ENCODE peak calls at places on chromosomes 13 and 19, in seven cellular contexts. One of them, this sample, is unnamed.

GRCh38 chr19:50896591-50897190 is 14.5 kb downstream of the KLK4 start:
- DNase-seq in stimulated activated CD8-positive, alpha-beta memory T cell treated with anti-CD3 and anti-CD28 coated beads, Interleukin-4, amount 100 ng/mL, for 24 hours: no peak
- DNase-seq in nucleus accumbens: no peak
- DNase-seq in neural crest cell: no peak
- DNase-seq in T1000: no peak
- DNase-seq in RCC 7860: peak; percentile 77
- DNase-seq in GM19239: peak; percentile 51
- DNase-seq in this sample: no peak

GRCh38 chr13:87295636-87296035 is 375.5 kb upstream of the SLITRK5 start:
- DNase-seq in stimulated activated CD8-positive, alpha-beta memory T cell treated with anti-CD3 and anti-CD28 coated beads, Interleukin-4, amount 100 ng/mL, for 24 hours: no peak
- DNase-seq in nucleus accumbens: no peak
- DNase-seq in neural crest cell: no peak
- DNase-seq in T1000: no peak
- DNase-seq in RCC 7860: no peak
- DNase-seq in GM19239: no peak
- DNase-seq in this sample: no peak

GRCh38 chr19:5905072-5905778 is 553 bp downstream of the VMAC start:
- DNase-seq in stimulated activated CD8-positive, alpha-beta memory T cell treated with anti-CD3 and anti-CD28 coated beads, Interleukin-4, amount 100 ng/mL, for 24 hours: no peak
- DNase-seq in nucleus accumbens: no peak
- DNase-seq in neural crest cell: no peak
- DNase-seq in T1000: no peak
- DNase-seq in RCC 7860: no peak
- DNase-seq in GM19239: no peak
- DNase-seq in this sample: no peak

GRCh38 chr19:41868989-41869300 is 8.1 kb upstream of the CD79A start:
- DNase-seq in stimulated activated CD8-positive, alpha-beta memory T cell treated with anti-CD3 and anti-CD28 coated beads, Interleukin-4, amount 100 ng/mL, for 24 hours: no peak
- DNase-seq in nucleus accumbens: no peak
- DNase-seq in neural crest cell: no peak
- DNase-seq in T1000: no peak
- DNase-seq in RCC 7860: no peak
- DNase-seq in GM19239: no peak
- DNase-seq in this sample: no peak

GRCh38 chr19:38388310-38389100 is at the start of gene SPRED3:
- DNase-seq in stimulated activated CD8-positive, alpha-beta memory T cell treated with anti-CD3 and anti-CD28 coated beads, Interleukin-4, amount 100 ng/mL, for 24 hours: no peak
- DNase-seq in nucleus accumbens: peak; percentile 62
- DNase-seq in neural crest cell: no peak
- DNase-seq in T1000: no peak
- DNase-seq in RCC 7860: no peak
- DNase-seq in GM19239: no peak
- DNase-seq in this sample: no peak

GRCh38 chr13:91592050-91593014 is 193.9 kb downstream of the GPC5 start:
- DNase-seq in stimulated activated CD8-positive, alpha-beta memory T cell treated with anti-CD3 and anti-CD28 coated beads, Interleukin-4, amount 100 ng/mL, for 24 hours: no peak
- DNase-seq in nucleus accumbens: no peak
- DNase-seq in neural crest cell: no peak
- DNase-seq in T1000: no peak
- DNase-seq in RCC 7860: no peak
- DNase-seq in GM19239: no peak
- DNase-seq in this sample: no peak

GRCh38 chr13:102548811-102549210 is 48.0 kb upstream of the TPP2 start:
- DNase-seq in stimulated activated CD8-positive, alpha-beta memory T cell treated with anti-CD3 and anti-CD28 coated beads, Interleukin-4, amount 100 ng/mL, for 24 hours: no peak
- DNase-seq in nucleus accumbens: no peak
- DNase-seq in neural crest cell: no peak
- DNase-seq in T1000: no peak
- DNase-seq in RCC 7860: no peak
- DNase-seq in GM19239: no peak
- DNase-seq in this sample: no peak

GRCh38 chr13:49610176-49610575 is 18.1 kb upstream of the ARL11 start:
- DNase-seq in stimulated activated CD8-positive, alpha-beta memory T cell treated with anti-CD3 and anti-CD28 coated beads, Interleukin-4, amount 100 ng/mL, for 24 hours: no peak
- DNase-seq in nucleus accumbens: no peak
- DNase-seq in neural crest cell: no peak
- DNase-seq in T1000: no peak
- DNase-seq in RCC 7860: no peak
- DNase-seq in GM19239: no peak
- DNase-seq in this sample: no peak

GRCh38 chr19:8083141-8083540 is 30.6 kb downstream of the CCL25 start:
- DNase-seq in stimulated activated CD8-positive, alpha-beta memory T cell treated with anti-CD3 and anti-CD28 coated beads, Interleukin-4, amount 100 ng/mL, for 24 hours: no peak
- DNase-seq in nucleus accumbens: no peak
- DNase-seq in neural crest cell: no peak
- DNase-seq in T1000: no peak
- DNase-seq in RCC 7860: no peak
- DNase-seq in GM19239: no peak
- DNase-seq in this sample: no peak

GRCh38 chr19:41225238-41226052 is 6.4 kb downstream of the AXL start:
- DNase-seq in stimulated activated CD8-positive, alpha-beta memory T cell treated with anti-CD3 and anti-CD28 coated beads, Interleukin-4, amount 100 ng/mL, for 24 hours: peak; percentile 10
- DNase-seq in nucleus accumbens: no peak
- DNase-seq in neural crest cell: no peak
- DNase-seq in T1000: peak; percentile 92
- DNase-seq in RCC 7860: peak; percentile 99
- DNase-seq in GM19239: no peak
- DNase-seq in this sample: peak; percentile 90

GRCh38 chr13:30429721-30430694 is 7.7 kb downstream of the UBE2L5 start:
- DNase-seq in stimulated activated CD8-positive, alpha-beta memory T cell treated with anti-CD3 and anti-CD28 coated beads, Interleukin-4, amount 100 ng/mL, for 24 hours: no peak
- DNase-seq in nucleus accumbens: no peak
- DNase-seq in neural crest cell: no peak
- DNase-seq in T1000: peak; percentile 1
- DNase-seq in RCC 7860: peak; percentile 82
- DNase-seq in GM19239: no peak
- DNase-seq in this sample: no peak

GRCh38 chr19:57773488-57773887 is 4.0 kb downstream of the ZNF586 start:
- DNase-seq in stimulated activated CD8-positive, alpha-beta memory T cell treated with anti-CD3 and anti-CD28 coated beads, Interleukin-4, amount 100 ng/mL, for 24 hours: no peak
- DNase-seq in nucleus accumbens: no peak
- DNase-seq in neural crest cell: no peak
- DNase-seq in T1000: no peak
- DNase-seq in RCC 7860: no peak
- DNase-seq in GM19239: no peak
- DNase-seq in this sample: no peak

GRCh38 chr19:48218964-48219363 is 36.7 kb downstream of the CARD8 start:
- DNase-seq in stimulated activated CD8-positive, alpha-beta memory T cell treated with anti-CD3 and anti-CD28 coated beads, Interleukin-4, amount 100 ng/mL, for 24 hours: no peak
- DNase-seq in nucleus accumbens: no peak
- DNase-seq in neural crest cell: no peak
- DNase-seq in T1000: no peak
- DNase-seq in RCC 7860: peak; percentile 16
- DNase-seq in GM19239: no peak
- DNase-seq in this sample: no peak

GRCh38 chr13:47004022-47004421 is 107.2 kb upstream of the HTR2A start:
- DNase-seq in stimulated activated CD8-positive, alpha-beta memory T cell treated with anti-CD3 and anti-CD28 coated beads, Interleukin-4, amount 100 ng/mL, for 24 hours: no peak
- DNase-seq in nucleus accumbens: no peak
- DNase-seq in neural crest cell: no peak
- DNase-seq in T1000: no peak
- DNase-seq in RCC 7860: no peak
- DNase-seq in GM19239: no peak
- DNase-seq in this sample: no peak

GRCh38 chr13:46103037-46103436 is 1.8 kb downstream of the CPB2 start:
- DNase-seq in stimulated activated CD8-positive, alpha-beta memory T cell treated with anti-CD3 and anti-CD28 coated beads, Interleukin-4, amount 100 ng/mL, for 24 hours: no peak
- DNase-seq in nucleus accumbens: no peak
- DNase-seq in neural crest cell: no peak
- DNase-seq in T1000: no peak
- DNase-seq in RCC 7860: no peak
- DNase-seq in GM19239: no peak
- DNase-seq in this sample: no peak

GRCh38 chr13:19681517-19681916 is 48.1 kb downstream of the MPHOSPH8 start:
- DNase-seq in stimulated activated CD8-positive, alpha-beta memory T cell treated with anti-CD3 and anti-CD28 coated beads, Interleukin-4, amount 100 ng/mL, for 24 hours: no peak
- DNase-seq in nucleus accumbens: no peak
- DNase-seq in neural crest cell: no peak
- DNase-seq in T1000: no peak
- DNase-seq in RCC 7860: no peak
- DNase-seq in GM19239: no peak
- DNase-seq in this sample: no peak

GRCh38 chr13:54383604-54384003 is 1355.0 kb downstream of the OLFM4 start:
- DNase-seq in stimulated activated CD8-positive, alpha-beta memory T cell treated with anti-CD3 and anti-CD28 coated beads, Interleukin-4, amount 100 ng/mL, for 24 hours: no peak
- DNase-seq in nucleus accumbens: no peak
- DNase-seq in neural crest cell: no peak
- DNase-seq in T1000: no peak
- DNase-seq in RCC 7860: no peak
- DNase-seq in GM19239: no peak
- DNase-seq in this sample: no peak

GRCh38 chr19:12333162-12334159 is at the start of gene ZNF563:
- DNase-seq in stimulated activated CD8-positive, alpha-beta memory T cell treated with anti-CD3 and anti-CD28 coated beads, Interleukin-4, amount 100 ng/mL, for 24 hours: peak; percentile 96
- DNase-seq in nucleus accumbens: peak; percentile 97
- DNase-seq in neural crest cell: peak; percentile 95
- DNase-seq in T1000: peak; percentile 94
- DNase-seq in RCC 7860: peak; percentile 89
- DNase-seq in GM19239: peak; percentile 81
- DNase-seq in this sample: peak; percentile 99

GRCh38 chr19:658916-659839 is 3.8 kb downstream of the RNF126 start:
- DNase-seq in stimulated activated CD8-positive, alpha-beta memory T cell treated with anti-CD3 and anti-CD28 coated beads, Interleukin-4, amount 100 ng/mL, for 24 hours: peak; percentile 37
- DNase-seq in nucleus accumbens: no peak
- DNase-seq in neural crest cell: no peak
- DNase-seq in T1000: no peak
- DNase-seq in RCC 7860: no peak
- DNase-seq in GM19239: no peak
- DNase-seq in this sample: no peak

GRCh38 chr13:77696006-77696862 is 1.3 kb upstream of the SLAIN1 start:
- DNase-seq in stimulated activated CD8-positive, alpha-beta memory T cell treated with anti-CD3 and anti-CD28 coated beads, Interleukin-4, amount 100 ng/mL, for 24 hours: no peak
- DNase-seq in nucleus accumbens: peak; percentile 18
- DNase-seq in neural crest cell: no peak
- DNase-seq in T1000: no peak
- DNase-seq in RCC 7860: no peak
- DNase-seq in GM19239: no peak
- DNase-seq in this sample: no peak

GRCh38 chr19:56146904-56147303 is 5.8 kb downstream of the ZNF444 start:
- DNase-seq in stimulated activated CD8-positive, alpha-beta memory T cell treated with anti-CD3 and anti-CD28 coated beads, Interleukin-4, amount 100 ng/mL, for 24 hours: no peak
- DNase-seq in nucleus accumbens: no peak
- DNase-seq in neural crest cell: no peak
- DNase-seq in T1000: no peak
- DNase-seq in RCC 7860: no peak
- DNase-seq in GM19239: no peak
- DNase-seq in this sample: no peak

GRCh38 chr13:29707876-29708543 is 112.5 kb upstream of the SLC7A1 start:
- DNase-seq in stimulated activated CD8-positive, alpha-beta memory T cell treated with anti-CD3 and anti-CD28 coated beads, Interleukin-4, amount 100 ng/mL, for 24 hours: peak; percentile 11
- DNase-seq in nucleus accumbens: no peak
- DNase-seq in neural crest cell: no peak
- DNase-seq in T1000: no peak
- DNase-seq in RCC 7860: peak; percentile 8
- DNase-seq in GM19239: peak; percentile 18
- DNase-seq in this sample: no peak

GRCh38 chr13:35917252-35917941 is 213.8 kb downstream of the DCLK1 start:
- DNase-seq in stimulated activated CD8-positive, alpha-beta memory T cell treated with anti-CD3 and anti-CD28 coated beads, Interleukin-4, amount 100 ng/mL, for 24 hours: no peak
- DNase-seq in nucleus accumbens: no peak
- DNase-seq in neural crest cell: no peak
- DNase-seq in T1000: no peak
- DNase-seq in RCC 7860: no peak
- DNase-seq in GM19239: no peak
- DNase-seq in this sample: no peak

GRCh38 chr13:93307166-93307565 is 80.6 kb downstream of the GPC6 start:
- DNase-seq in stimulated activated CD8-positive, alpha-beta memory T cell treated with anti-CD3 and anti-CD28 coated beads, Interleukin-4, amount 100 ng/mL, for 24 hours: no peak
- DNase-seq in nucleus accumbens: no peak
- DNase-seq in neural crest cell: no peak
- DNase-seq in T1000: no peak
- DNase-seq in RCC 7860: no peak
- DNase-seq in GM19239: no peak
- DNase-seq in this sample: no peak

GRCh38 chr13:92676246-92676645 is 550.4 kb upstream of the GPC6 start:
- DNase-seq in stimulated activated CD8-positive, alpha-beta memory T cell treated with anti-CD3 and anti-CD28 coated beads, Interleukin-4, amount 100 ng/mL, for 24 hours: no peak
- DNase-seq in nucleus accumbens: no peak
- DNase-seq in neural crest cell: no peak
- DNase-seq in T1000: no peak
- DNase-seq in RCC 7860: no peak
- DNase-seq in GM19239: no peak
- DNase-seq in this sample: no peak

GRCh38 chr13:99847318-99847750 is 124.2 kb downstream of the ZIC5 start:
- DNase-seq in stimulated activated CD8-positive, alpha-beta memory T cell treated with anti-CD3 and anti-CD28 coated beads, Interleukin-4, amount 100 ng/mL, for 24 hours: no peak
- DNase-seq in nucleus accumbens: no peak
- DNase-seq in neural crest cell: no peak
- DNase-seq in T1000: no peak
- DNase-seq in RCC 7860: no peak
- DNase-seq in GM19239: no peak
- DNase-seq in this sample: no peak

GRCh38 chr13:28955264-28955966 is 135.3 kb downstream of the MTUS2 start:
- DNase-seq in stimulated activated CD8-positive, alpha-beta memory T cell treated with anti-CD3 and anti-CD28 coated beads, Interleukin-4, amount 100 ng/mL, for 24 hours: no peak
- DNase-seq in nucleus accumbens: no peak
- DNase-seq in neural crest cell: no peak
- DNase-seq in T1000: no peak
- DNase-seq in RCC 7860: no peak
- DNase-seq in GM19239: no peak
- DNase-seq in this sample: no peak

GRCh38 chr13:91572439-91572838 is 174.0 kb downstream of the GPC5 start:
- DNase-seq in stimulated activated CD8-positive, alpha-beta memory T cell treated with anti-CD3 and anti-CD28 coated beads, Interleukin-4, amount 100 ng/mL, for 24 hours: no peak
- DNase-seq in nucleus accumbens: no peak
- DNase-seq in neural crest cell: no peak
- DNase-seq in T1000: no peak
- DNase-seq in RCC 7860: no peak
- DNase-seq in GM19239: no peak
- DNase-seq in this sample: no peak

GRCh38 chr13:31049833-31050232 is 111.9 kb downstream of the HSPH1 start:
- DNase-seq in stimulated activated CD8-positive, alpha-beta memory T cell treated with anti-CD3 and anti-CD28 coated beads, Interleukin-4, amount 100 ng/mL, for 24 hours: no peak
- DNase-seq in nucleus accumbens: no peak
- DNase-seq in neural crest cell: no peak
- DNase-seq in T1000: no peak
- DNase-seq in RCC 7860: no peak
- DNase-seq in GM19239: no peak
- DNase-seq in this sample: peak; percentile 40

GRCh38 chr19:51641648-51642047 is 5.0 kb downstream of the SIGLEC14 start:
- DNase-seq in stimulated activated CD8-positive, alpha-beta memory T cell treated with anti-CD3 and anti-CD28 coated beads, Interleukin-4, amount 100 ng/mL, for 24 hours: no peak
- DNase-seq in nucleus accumbens: no peak
- DNase-seq in neural crest cell: no peak
- DNase-seq in T1000: no peak
- DNase-seq in RCC 7860: no peak
- DNase-seq in GM19239: no peak
- DNase-seq in this sample: no peak

GRCh38 chr13:77536358-77536757 is 852 bp downstream of the SCEL start:
- DNase-seq in stimulated activated CD8-positive, alpha-beta memory T cell treated with anti-CD3 and anti-CD28 coated beads, Interleukin-4, amount 100 ng/mL, for 24 hours: no peak
- DNase-seq in nucleus accumbens: no peak
- DNase-seq in neural crest cell: no peak
- DNase-seq in T1000: no peak
- DNase-seq in RCC 7860: no peak
- DNase-seq in GM19239: no peak
- DNase-seq in this sample: no peak

GRCh38 chr13:51823351-51823750 is 19.4 kb upstream of the DHRS12 start:
- DNase-seq in stimulated activated CD8-positive, alpha-beta memory T cell treated with anti-CD3 and anti-CD28 coated beads, Interleukin-4, amount 100 ng/mL, for 24 hours: no peak
- DNase-seq in nucleus accumbens: no peak
- DNase-seq in neural crest cell: no peak
- DNase-seq in T1000: no peak
- DNase-seq in RCC 7860: no peak
- DNase-seq in GM19239: no peak
- DNase-seq in this sample: no peak

GRCh38 chr19:4606921-4607678 is 32.2 kb upstream of the TNFAIP8L1 start:
- DNase-seq in stimulated activated CD8-positive, alpha-beta memory T cell treated with anti-CD3 and anti-CD28 coated beads, Interleukin-4, amount 100 ng/mL, for 24 hours: no peak
- DNase-seq in nucleus accumbens: peak; percentile 3
- DNase-seq in neural crest cell: peak; percentile 64
- DNase-seq in T1000: no peak
- DNase-seq in RCC 7860: no peak
- DNase-seq in GM19239: no peak
- DNase-seq in this sample: no peak

GRCh38 chr19:4722671-4723464 is 774 bp downstream of the DPP9 start:
- DNase-seq in stimulated activated CD8-positive, alpha-beta memory T cell treated with anti-CD3 and anti-CD28 coated beads, Interleukin-4, amount 100 ng/mL, for 24 hours: no peak
- DNase-seq in nucleus accumbens: no peak
- DNase-seq in neural crest cell: no peak
- DNase-seq in T1000: peak; percentile 68
- DNase-seq in RCC 7860: no peak
- DNase-seq in GM19239: no peak
- DNase-seq in this sample: peak; percentile 56

GRCh38 chr13:110628477-110628793 is 13.1 kb downstream of the NAXD start:
- DNase-seq in stimulated activated CD8-positive, alpha-beta memory T cell treated with anti-CD3 and anti-CD28 coated beads, Interleukin-4, amount 100 ng/mL, for 24 hours: no peak
- DNase-seq in nucleus accumbens: no peak
- DNase-seq in neural crest cell: no peak
- DNase-seq in T1000: no peak
- DNase-seq in RCC 7860: no peak
- DNase-seq in GM19239: no peak
- DNase-seq in this sample: no peak

GRCh38 chr13:46182491-46182877 is 507 bp upstream of the LCP1 start:
- DNase-seq in stimulated activated CD8-positive, alpha-beta memory T cell treated with anti-CD3 and anti-CD28 coated beads, Interleukin-4, amount 100 ng/mL, for 24 hours: no peak
- DNase-seq in nucleus accumbens: no peak
- DNase-seq in neural crest cell: no peak
- DNase-seq in T1000: no peak
- DNase-seq in RCC 7860: no peak
- DNase-seq in GM19239: no peak
- DNase-seq in this sample: no peak

GRCh38 chr13:23161176-23161825 is 19.5 kb upstream of the SGCG start:
- DNase-seq in stimulated activated CD8-positive, alpha-beta memory T cell treated with anti-CD3 and anti-CD28 coated beads, Interleukin-4, amount 100 ng/mL, for 24 hours: no peak
- DNase-seq in nucleus accumbens: no peak
- DNase-seq in neural crest cell: no peak
- DNase-seq in T1000: no peak
- DNase-seq in RCC 7860: no peak
- DNase-seq in GM19239: no peak
- DNase-seq in this sample: no peak

GRCh38 chr19:2756477-2756876 is 16.7 kb upstream of the SLC39A3 start:
- DNase-seq in stimulated activated CD8-positive, alpha-beta memory T cell treated with anti-CD3 and anti-CD28 coated beads, Interleukin-4, amount 100 ng/mL, for 24 hours: no peak
- DNase-seq in nucleus accumbens: no peak
- DNase-seq in neural crest cell: no peak
- DNase-seq in T1000: no peak
- DNase-seq in RCC 7860: no peak
- DNase-seq in GM19239: no peak
- DNase-seq in this sample: no peak